ENCODE peak calls at places on chromosomes 1 and 21, in ten cellular contexts. S is mammary epithelial cell, M is endothelial cell of umbilical vein, K is HCT116, U is fibroblast of lung, X is GM23248, L is keratinocyte, Q is H1, W is PC-3, N is K562. P is an unnamed sample.

GRCh38 chr1:172278478-172278877 is 142.0 kb upstream of the C1orf105 start:
- DNase-seq in K (no peak), W (peak; percentile 91), U (peak; percentile 74), X (peak; percentile 84), L (no peak), S (peak; percentile 71), N (no peak), Q (peak; percentile 17), M (no peak), P (peak; percentile 30)

GRCh38 chr1:240445369-240445768 is 166.6 kb downstream of the GREM2 start:
- DNase-seq in Q (no peak), K (no peak), M (no peak), N (no peak), W (no peak), U (no peak), S (no peak), L (no peak), X (no peak), P (no peak)

GRCh38 chr21:18744840-18745239 is 341.3 kb upstream of the TMPRSS15 start:
- DNase-seq in N (no peak), L (no peak), M (no peak), K (no peak), Q (no peak), X (no peak), U (no peak), W (no peak), S (no peak), P (no peak)

GRCh38 chr1:189859385-189859977 is 618.2 kb downstream of the BRINP3 start:
- DNase-seq in K (peak; percentile 3), N (peak; percentile 50), W (peak; percentile 30), S (peak; percentile 3), Q (peak; percentile 29), L (no peak), M (no peak), U (no peak), X (no peak), P (peak; percentile 42)

GRCh38 chr1:24009406-24009805 is 29.3 kb upstream of the SRSF10 start:
- DNase-seq in S (peak; percentile 62), Q (no peak), K (no peak), M (peak; percentile 87), L (no peak), X (peak; percentile 50), U (no peak), W (peak; percentile 90), N (no peak), P (no peak)

GRCh38 chr1:222896630-222897526 is 82.0 kb downstream of the DISP1 start:
- DNase-seq in S (peak; percentile 19), L (no peak), N (no peak), M (no peak), X (peak; percentile 61), Q (no peak), W (peak; percentile 51), U (peak; percentile 21), K (no peak), P (no peak)

GRCh38 chr1:4616831-4617465 is 37.5 kb upstream of the AJAP1 start:
- DNase-seq in N (no peak), K (no peak), W (no peak), S (no peak), M (no peak), Q (no peak), X (no peak), L (no peak), U (no peak), P (no peak)

GRCh38 chr1:101121515-101121914 is 95.9 kb upstream of the DPH5 start:
- DNase-seq in X (no peak), M (no peak), N (no peak), L (no peak), Q (no peak), S (no peak), U (no peak), K (no peak), W (no peak), P (no peak)

GRCh38 chr1:91166106-91166712 is 144.4 kb upstream of the ZNF644 start:
- DNase-seq in Q (peak; percentile 44), K (peak; percentile 45), M (peak; percentile 53), L (no peak), W (peak; percentile 72), N (peak; percentile 67), U (peak; percentile 71), X (peak; percentile 78), S (peak; percentile 41), P (peak; percentile 79)

GRCh38 chr21:16176570-16176969 is 446.8 kb downstream of the USP25 start:
- DNase-seq in X (peak; percentile 26), Q (no peak), S (no peak), W (no peak), M (no peak), L (no peak), K (no peak), U (peak; percentile 29), N (no peak), P (no peak)

GRCh38 chr1:37926061-37926924 is 20.6 kb downstream of the INPP5B start:
- DNase-seq in K (no peak), W (no peak), M (no peak), N (no peak), U (no peak), Q (no peak), L (no peak), S (no peak), X (no peak), P (no peak)

GRCh38 chr1:203127672-203128611 is at the start of gene ADORA1:
- DNase-seq in X (peak; percentile 88), L (no peak), K (peak; percentile 10), U (peak; percentile 31), Q (no peak), W (peak; percentile 38), N (no peak), S (peak; percentile 47), M (no peak), P (no peak)

GRCh38 chr21:31866077-31866511 is 6.7 kb upstream of the HUNK start:
- DNase-seq in K (peak; percentile 79), N (peak; percentile 81), U (peak; percentile 70), S (peak; percentile 53), Q (peak; percentile 82), W (peak; percentile 87), L (peak; percentile 7), X (peak; percentile 88), M (peak; percentile 72), P (peak; percentile 76)

GRCh38 chr1:236035681-236036101 is 29.2 kb downstream of the NID1 start:
- DNase-seq in M (no peak), N (no peak), X (peak; percentile 44), S (no peak), K (no peak), W (no peak), L (no peak), Q (no peak), U (peak; percentile 76), P (no peak)

DNA sequence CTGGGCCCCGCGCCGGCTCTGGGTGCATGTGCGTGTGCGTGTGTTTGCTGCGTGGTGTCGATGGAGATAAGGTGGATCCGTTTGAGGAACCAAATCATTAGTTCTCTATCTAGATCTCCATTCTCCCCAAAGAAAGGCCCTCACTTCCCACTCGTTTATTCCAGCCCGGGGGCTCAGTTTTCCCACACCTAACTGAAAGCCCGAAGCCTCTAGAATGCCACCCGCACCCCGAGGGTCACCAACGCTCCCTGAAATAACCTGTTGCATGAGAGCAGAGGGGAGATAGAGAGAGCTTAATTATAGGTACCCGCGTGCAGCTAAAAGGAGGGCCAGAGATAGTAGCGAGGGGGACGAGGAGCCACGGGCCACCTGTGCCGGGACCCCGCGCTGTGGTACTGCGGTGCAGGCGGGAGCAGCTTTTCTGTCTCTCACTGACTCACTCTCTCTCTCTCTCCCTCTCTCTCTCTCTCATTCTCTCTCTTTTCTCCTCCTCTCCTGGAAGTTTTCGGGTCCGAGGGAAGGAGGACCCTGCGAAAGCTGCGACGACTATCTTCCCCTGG is 644 bp downstream of the OLIG2 start:
- DNase-seq in W (no peak), L (no peak), K (no peak), N (no peak), M (no peak), X (no peak), Q (no peak), S (no peak), U (no peak), P (no peak)
- TF ChIP-seq EZH2 in W (no peak), L (peak; percentile 69), K (no peak), N (no peak), M (peak; percentile 87), X (no peak), Q (no peak), S (peak; percentile 68), U (peak; percentile 96), P (peak; percentile 68)

GRCh38 chr1:20480261-20481157 is 5.5 kb downstream of the CAMK2N1 start:
- DNase-seq in S (peak; percentile 48), W (no peak), U (no peak), X (peak; percentile 28), Q (no peak), M (no peak), L (no peak), N (no peak), K (no peak), P (no peak)
- H3K4me3 ChIP-seq in S (no peak overlapping the region), W (no peak overlapping the region), U (no peak overlapping the region), X (no peak overlapping the region), Q (no peak overlapping the region), M (no peak overlapping the region), L (no peak overlapping the region), N (no peak overlapping the region), K (no peak overlapping the region), P (no peak overlapping the region)

GRCh38 chr1:46380004-46380403 is 14.1 kb upstream of the FAAH start:
- DNase-seq in Q (no peak), X (no peak), S (no peak), L (no peak), M (no peak), N (no peak), W (no peak), K (no peak), U (no peak), P (no peak)

GRCh38 chr1:46380508-46380907 is 13.6 kb upstream of the FAAH start:
- DNase-seq in N (no peak), U (no peak), K (no peak), L (no peak), S (no peak), M (no peak), W (no peak), Q (no peak), X (no peak), P (no peak)
- H3K27ac ChIP-seq in N (no peak overlapping the region), U (no peak overlapping the region), K (no peak overlapping the region), L (no peak overlapping the region), S (no peak overlapping the region), M (no peak overlapping the region), W (no peak overlapping the region), Q (no peak overlapping the region), X (no peak overlapping the region), P (no peak overlapping the region)

GRCh38 chr21:44713846-44714245 is 2.5 kb upstream of the TSPEAR start:
- DNase-seq in M (no peak), S (no peak), W (no peak), Q (no peak), U (no peak), K (no peak), N (no peak), L (no peak), X (no peak), P (no peak)

GRCh38 chr21:44711327-44712202 is at the start of gene TSPEAR:
- DNase-seq in W (no peak), L (no peak), M (no peak), S (no peak), K (no peak), N (no peak), Q (no peak), X (no peak), U (no peak), P (no peak)

GRCh38 chr21:44710756-44711326 is 531 bp downstream of the TSPEAR start:
- DNase-seq in S (peak; percentile 19), M (no peak), L (no peak), N (no peak), X (no peak), W (no peak), U (no peak), Q (no peak), K (no peak), P (no peak)

GRCh38 chr21:44713130-44713529 is 1.8 kb upstream of the TSPEAR start:
- DNase-seq in S (no peak), L (no peak), K (no peak), X (no peak), W (no peak), M (no peak), N (no peak), Q (no peak), U (no peak), P (no peak)

GRCh38 chr21:44712203-44713028 is 1.0 kb upstream of the TSPEAR start:
- DNase-seq in S (no peak), N (no peak), Q (no peak), U (no peak), L (no peak), M (no peak), K (no peak), X (no peak), W (no peak), P (no peak)
- TF ChIP-seq EZH2 in S (peak; percentile 56), N (no peak), Q (no peak), U (peak; percentile 45), L (no peak), M (peak; percentile 33), K (no peak), X (peak; percentile 62), W (no peak), P (no peak)